ENCODE peak calls at places on chromosomes 13 and 19, in seven cellular contexts. V is PC-9, J is NB4, S is neural progenitor cell, F is choroid plexus epithelial cell, D is fibroblast of lung, G is B cell. W is an unnamed sample.

GRCh38 chr19:35177377-35178274 is 23.1 kb downstream of the FXYD5 start:
- DNase-seq in V (no peak), J (no peak), S (no peak), F (no peak), D (no peak), G (no peak), W (no peak)

GRCh38 chr13:106561551-106562170 is 6.3 kb downstream of the ARGLU1 start:
- DNase-seq in V (no peak), J (peak; percentile 19), S (peak; percentile 55), F (peak; percentile 40), D (peak; percentile 64), G (peak; percentile 30), W (no peak)

GRCh38 chr13:48334534-48335127 is 31.1 kb downstream of the RB1 start:
- DNase-seq in V (no peak), J (peak; percentile 62), S (peak; percentile 31), F (peak; percentile 74), D (peak; percentile 39), G (no peak), W (no peak)

GRCh38 chr13:59997976-59998375 is 165.8 kb downstream of the DIAPH3 start:
- DNase-seq in V (no peak), J (no peak), S (no peak), F (no peak), D (no peak), G (no peak), W (no peak)

GRCh38 chr13:80359459-80360297 is 18.8 kb upstream of the SPRY2 start:
- DNase-seq in V (no peak), J (peak; percentile 90), S (peak; percentile 95), F (peak; percentile 19), D (no peak), G (no peak), W (no peak)

GRCh38 chr13:41780736-41781708 is 179.9 kb downstream of the VWA8 start:
- DNase-seq in V (peak; percentile 29), J (no peak), S (no peak), F (peak; percentile 94), D (peak; percentile 89), G (no peak), W (no peak)

GRCh38 chr19:41218615-41219507 is at the start of gene AXL:
- DNase-seq in V (peak; percentile 87), J (no peak), S (peak; percentile 94), F (peak; percentile 68), D (peak; percentile 85), G (no peak), W (peak; percentile 68)

GRCh38 chr19:36939153-36939552 is 23.0 kb downstream of the ZNF568 start:
- DNase-seq in V (no peak), J (peak; percentile 23), S (no peak), F (peak; percentile 21), D (no peak), G (no peak), W (no peak)

GRCh38 chr13:79423801-79424642 is 18.0 kb upstream of the RBM26 start:
- DNase-seq in V (no peak), J (peak; percentile 65), S (peak; percentile 34), F (peak; percentile 77), D (peak; percentile 47), G (no peak), W (no peak)

GRCh38 chr13:35855531-35856019 is 275.6 kb downstream of the DCLK1 start:
- DNase-seq in V (peak; percentile 76), J (no peak), S (peak; percentile 48), F (no peak), D (peak; percentile 62), G (no peak), W (peak; percentile 56)

GRCh38 chr19:38433268-38433733 is at the start of gene RYR1:
- DNase-seq in V (peak; percentile 17), J (peak; percentile 33), S (peak; percentile 95), F (peak; percentile 10), D (peak; percentile 6), G (peak; percentile 72), W (no peak)

GRCh38 chr19:50510700-50511068 is 307 bp downstream of the JOSD2 start:
- DNase-seq in V (no peak), J (no peak), S (no peak), F (peak; percentile 28), D (no peak), G (no peak), W (no peak)

GRCh38 chr19:16824658-16825311 is 4.4 kb upstream of the SIN3B start:
- DNase-seq in V (no peak), J (no peak), S (peak; percentile 18), F (peak; percentile 41), D (peak; percentile 55), G (no peak), W (no peak)

GRCh38 chr13:85312071-85312470 is 487.1 kb downstream of the SLITRK6 start:
- DNase-seq in V (no peak), J (no peak), S (no peak), F (no peak), D (no peak), G (no peak), W (no peak)

GRCh38 chr19:11164879-11165406 is 9.4 kb upstream of the SPC24 start:
- DNase-seq in V (no peak), J (no peak), S (no peak), F (peak; percentile 23), D (peak; percentile 94), G (no peak), W (no peak)

GRCh38 chr13:72839831-72840426 is 58.0 kb downstream of the PIBF1 start:
- DNase-seq in V (peak; percentile 54), J (peak; percentile 52), S (peak; percentile 63), F (peak; percentile 69), D (peak; percentile 37), G (no peak), W (peak; percentile 44)

GRCh38 chr13:43195551-43195950 is 172.2 kb downstream of the DNAJC15 start:
- DNase-seq in V (no peak), J (no peak), S (no peak), F (peak; percentile 4), D (no peak), G (no peak), W (no peak)
- TF ChIP-seq CTCF in V (no peak), J (peak; percentile 7), S (no peak), F (peak; percentile 39), D (no peak), G (no peak), W (no peak)

DNA sequence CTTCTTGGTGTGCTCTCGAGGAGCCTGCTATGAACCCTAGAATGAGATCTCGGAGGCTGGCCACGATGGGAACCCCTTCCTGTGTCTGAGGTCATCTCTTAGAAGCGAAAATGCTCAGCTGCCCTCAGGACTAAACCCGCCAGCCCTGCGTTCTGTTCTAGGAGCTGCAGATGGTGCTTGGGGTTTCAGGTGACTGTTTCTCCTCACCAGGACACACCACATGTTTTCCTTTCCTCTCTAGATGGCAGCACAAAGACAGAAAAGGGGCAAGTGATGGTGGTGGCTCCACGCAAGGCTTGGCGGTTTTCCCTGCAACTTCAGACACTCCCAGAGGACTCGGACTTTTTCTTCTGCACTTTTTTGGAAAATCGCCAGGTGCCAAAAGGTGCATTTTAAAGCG is 60.1 kb downstream of the RNASEH2B start:
- DNase-seq in V (no peak), J (no peak), S (peak; percentile 51), F (peak; percentile 26), D (peak; percentile 17), G (no peak), W (no peak)
- TF ChIP-seq CTCF in V (no peak), J (no peak), S (peak; percentile 45), F (peak; percentile 27), D (no peak), G (no peak), W (no peak)

DNA sequence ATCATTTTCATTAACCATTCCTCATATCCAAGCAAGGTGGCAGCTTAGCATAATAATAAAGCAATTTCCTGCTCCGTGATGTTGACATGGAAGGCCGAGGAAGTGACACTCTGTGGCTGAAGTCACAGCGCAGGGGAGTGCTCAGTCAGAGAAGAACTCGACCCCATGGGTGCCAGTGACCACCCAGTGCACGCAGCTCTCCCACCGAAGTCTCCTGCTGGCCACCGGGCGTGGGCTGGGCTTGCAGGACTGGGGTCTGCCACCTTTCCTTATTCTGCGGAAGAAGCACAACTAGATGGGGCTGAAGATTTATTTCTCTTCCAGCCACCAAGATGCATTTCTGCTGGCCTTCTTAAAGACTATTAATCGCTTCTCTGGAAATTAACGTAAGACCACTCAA is 132.1 kb upstream of the SPACA7 start:
- DNase-seq in V (no peak), J (no peak), S (no peak), F (no peak), D (no peak), G (no peak), W (no peak)
- TF ChIP-seq CTCF in V (no peak), J (no peak), S (no peak), F (no peak), D (no peak), G (no peak), W (no peak)

DNA sequence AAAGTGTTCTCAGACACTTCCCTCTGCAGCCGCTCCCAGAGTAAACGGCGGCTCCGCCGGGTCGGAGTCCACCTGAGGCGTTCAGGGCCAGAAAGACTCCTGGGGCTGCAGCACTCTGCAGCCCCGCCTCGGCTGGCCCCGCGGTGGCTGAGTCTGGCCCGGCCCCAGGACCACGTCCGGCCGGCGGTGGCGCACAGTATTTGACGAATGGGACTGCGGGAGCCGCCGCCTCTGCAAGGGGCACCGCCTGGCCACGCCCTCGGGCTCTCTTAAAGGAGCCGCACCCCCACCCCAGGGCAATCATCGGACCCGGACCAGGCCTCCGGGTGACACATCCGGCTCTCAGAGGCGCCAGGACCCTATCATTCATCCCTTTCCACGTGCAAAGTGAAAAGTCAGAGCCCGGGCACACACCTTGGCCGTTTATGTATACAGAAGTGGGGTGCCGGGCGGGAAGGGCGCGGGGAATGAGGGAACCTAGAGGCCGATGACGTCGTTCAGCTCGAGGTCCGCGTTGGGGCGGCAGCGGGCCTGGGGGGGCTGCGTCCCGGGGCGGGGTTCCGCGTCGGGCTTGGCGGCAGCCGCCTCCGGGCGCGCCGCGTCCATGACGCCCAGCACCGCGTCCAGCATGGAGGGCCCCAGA is 1.2 kb upstream of the LENG9 start:
- DNase-seq in V (peak; percentile 93), J (peak; percentile 89), S (peak; percentile 97), F (peak; percentile 86), D (peak; percentile 87), G (peak; percentile 85), W (peak; percentile 95)
- TF ChIP-seq CTCF in V (no peak), J (no peak), S (peak; percentile 18), F (no peak), D (no peak), G (no peak), W (no peak)

GRCh38 chr13:27274631-27275030 is 4.0 kb downstream of the RASL11A start:
- DNase-seq in V (no peak), J (no peak), S (no peak), F (no peak), D (no peak), G (no peak), W (no peak)

GRCh38 chr13:27273658-27274425 is 3.2 kb downstream of the RASL11A start:
- DNase-seq in V (no peak), J (no peak), S (no peak), F (peak; percentile 86), D (peak; percentile 73), G (no peak), W (no peak)

GRCh38 chr13:27269114-27269665 is 1.4 kb upstream of the RASL11A start:
- DNase-seq in V (peak; percentile 15), J (no peak), S (no peak), F (no peak), D (no peak), G (no peak), W (no peak)

GRCh38 chr13:27271572-27272096 is 1.0 kb downstream of the RASL11A start:
- DNase-seq in V (no peak), J (no peak), S (no peak), F (no peak), D (no peak), G (no peak), W (no peak)

GRCh38 chr13:27270594-27271520 is at the start of gene RASL11A:
- DNase-seq in V (peak; percentile 68), J (peak; percentile 91), S (peak; percentile 94), F (peak; percentile 94), D (peak; percentile 86), G (peak; percentile 93), W (peak; percentile 73)
- TF ChIP-seq CTCF in V (peak; percentile 95), J (peak; percentile 72), S (peak; percentile 90), F (peak; percentile 60), D (peak; percentile 66), G (peak; percentile 99), W (peak; percentile 84)

W was measured in Calu3.